ENCODE peak calls at places on chromosomes 2 and 18, in eight cellular contexts. L is effector CD4-positive, alpha-beta T cell; Y is GM13976; V is NCI-H1105; E is GM06990; I is glutamatergic neuron; G is nephron progenitor cell; C is MV-4-11. K is an unnamed sample.

GRCh38 chr2:26846881-26847662 is 860 bp upstream of the DPYSL5 start:
- DNase-seq in G (peak), I (peak), L (no peak), V (no peak), Y (no peak), C (no peak), E (no peak), K (no peak)

GRCh38 chr2:9226458-9227380 is 20.1 kb downstream of the ASAP2 start:
- DNase-seq in L (no peak), G (no peak), C (no peak), E (no peak), V (no peak), I (no peak), Y (no peak), K (no peak)

GRCh38 chr2:64989126-64989981 is at the start of gene SLC1A4:
- DNase-seq in I (peak), E (peak), Y (peak), L (peak), V (peak), C (peak), G (peak), K (peak)

GRCh38 chr2:99431587-99432275 is 58.1 kb downstream of the REV1 start:
- DNase-seq in I (no peak), G (no peak), V (no peak), E (no peak), Y (no peak), L (no peak), C (no peak), K (no peak)

GRCh38 chr2:1676913-1677832 is 67.1 kb downstream of the PXDN start:
- DNase-seq in L (no peak), I (no peak), E (no peak), Y (no peak), C (no peak), V (no peak), G (no peak), K (no peak)

GRCh38 chr2:184444217-184444616 is 154.1 kb upstream of the ZNF804A start:
- DNase-seq in E (peak), V (no peak), Y (peak), C (no peak), G (no peak), L (no peak), I (no peak), K (no peak)

GRCh38 chr2:65786001-65786400 is 353.6 kb upstream of the SPRED2 start:
- DNase-seq in E (no peak), C (no peak), V (no peak), Y (no peak), G (no peak), L (no peak), I (no peak), K (no peak)

GRCh38 chr2:171319164-171319810 is 114.5 kb downstream of the METTL8 start:
- DNase-seq in V (no peak), C (peak), E (peak), G (no peak), Y (peak), L (peak), I (no peak), K (no peak)

GRCh38 chr2:165576409-165576808 is 106.9 kb downstream of the CSRNP3 start:
- DNase-seq in C (no peak), E (no peak), G (no peak), Y (no peak), V (no peak), L (no peak), I (no peak), K (no peak)

GRCh38 chr2:235384624-235385023 is 109.2 kb upstream of the AGAP1 start:
- DNase-seq in L (no peak), I (peak), G (no peak), E (no peak), C (no peak), V (no peak), Y (no peak), K (no peak)

GRCh38 chr2:167767858-167768257 is 479.5 kb downstream of the STK39 start:
- DNase-seq in L (no peak), C (no peak), V (no peak), E (no peak), Y (no peak), G (no peak), I (no peak), K (no peak)

GRCh38 chr2:172113617-172114016 is 10.9 kb upstream of the DLX2 start:
- DNase-seq in G (no peak), I (no peak), L (no peak), Y (peak), C (peak), V (no peak), E (no peak), K (no peak)

GRCh38 chr2:85907671-85908157 is 18.9 kb upstream of the ST3GAL5 start:
- DNase-seq in C (no peak), G (no peak), V (no peak), E (no peak), L (no peak), Y (no peak), I (no peak), K (no peak)

GRCh38 chr2:186903183-186903582 is 54.2 kb upstream of the ZSWIM2 start:
- DNase-seq in L (no peak), C (no peak), V (no peak), G (no peak), I (no peak), Y (no peak), E (no peak), K (no peak)

GRCh38 chr2:8132371-8132831 is 549.5 kb upstream of the ID2 start:
- DNase-seq in L (no peak), C (no peak), V (peak), E (no peak), I (no peak), G (no peak), Y (no peak), K (no peak)

GRCh38 chr18:59717291-59717690 is 20.1 kb upstream of the CCBE1 start:
- DNase-seq in I (no peak), C (no peak), L (no peak), V (no peak), G (no peak), E (no peak), Y (no peak), K (no peak)

GRCh38 chr2:31998731-31999383 is 12.0 kb downstream of the MEMO1 start:
- DNase-seq in L (no peak), C (peak), V (no peak), I (no peak), Y (no peak), G (no peak), E (no peak), K (no peak)

GRCh38 chr2:205706769-205707375 is 24.6 kb downstream of the NRP2 start:
- DNase-seq in G (no peak), E (peak), V (no peak), Y (peak), L (no peak), I (no peak), C (peak), K (peak)

GRCh38 chr2:238255146-238255545 is 15.3 kb upstream of the HES6 start:
- DNase-seq in V (no peak), E (no peak), G (no peak), L (no peak), Y (no peak), C (no peak), I (peak), K (no peak)

GRCh38 chr2:64837925-64838641 is 151.1 kb upstream of the SLC1A4 start:
- DNase-seq in E (no peak), Y (no peak), I (no peak), V (no peak), C (peak), L (no peak), G (no peak), K (no peak)

K was measured in activated gamma-delta T cell treated with Interleukin-2 at 50 U/mL for 16 hours.